ENCODE peak calls at places on chromosomes 4 and X, in four cellular contexts. One of them, this sample, is unnamed.
A peak's percentile ranks its signal among the peaks of the same experiment; 100 is the strongest.

GRCh38 chr4:166277406-166277805 is 404.4 kb downstream of the TLL1 start:
- DNase-seq in HepG2: no peak
- DNase-seq in HCT116: no peak
- DNase-seq in K562: no peak
- DNase-seq in this sample: no peak

GRCh38 chr4:76083386-76083785 is 8.9 kb downstream of the ART3 start:
- DNase-seq in HCT116: no peak
- DNase-seq in K562: no peak
- DNase-seq in HepG2: no peak
- DNase-seq in this sample: no peak

GRCh38 chr4:86595426-86595805 is 1.3 kb downstream of the PTPN13 start:
- DNase-seq in HCT116: peak; percentile 8
- DNase-seq in HepG2: no peak
- DNase-seq in K562: no peak
- DNase-seq in this sample: no peak

GRCh38 chrX:16516473-16516872 is 133.5 kb upstream of the S100G start:
- DNase-seq in HCT116: no peak
- DNase-seq in HepG2: no peak
- DNase-seq in K562: no peak
- DNase-seq in this sample: no peak

GRCh38 chr4:21209854-21210253 is 509.6 kb downstream of the PACRGL start:
- DNase-seq in HepG2: no peak
- DNase-seq in K562: no peak
- DNase-seq in HCT116: no peak
- DNase-seq in this sample: no peak

GRCh38 chrX:77422886-77423648 is 24.1 kb upstream of the FGF16 start:
- DNase-seq in HCT116: no peak
- DNase-seq in HepG2: no peak
- DNase-seq in K562: no peak
- DNase-seq in this sample: no peak

GRCh38 chr4:113483131-113483530 is 278.4 kb downstream of the CAMK2D start:
- DNase-seq in HepG2: no peak
- DNase-seq in HCT116: no peak
- DNase-seq in K562: no peak
- DNase-seq in this sample: no peak

GRCh38 chr4:1192091-1192492 is 19.7 kb upstream of the SPON2 start:
- DNase-seq in K562: no peak
- DNase-seq in HepG2: no peak
- DNase-seq in HCT116: peak; percentile 29
- DNase-seq in this sample: peak; percentile 52

GRCh38 chr4:187999406-187999932 is 3.9 kb downstream of the ZFP42 start:
- DNase-seq in K562: no peak
- DNase-seq in HepG2: no peak
- DNase-seq in HCT116: no peak
- DNase-seq in this sample: no peak

DNA sequence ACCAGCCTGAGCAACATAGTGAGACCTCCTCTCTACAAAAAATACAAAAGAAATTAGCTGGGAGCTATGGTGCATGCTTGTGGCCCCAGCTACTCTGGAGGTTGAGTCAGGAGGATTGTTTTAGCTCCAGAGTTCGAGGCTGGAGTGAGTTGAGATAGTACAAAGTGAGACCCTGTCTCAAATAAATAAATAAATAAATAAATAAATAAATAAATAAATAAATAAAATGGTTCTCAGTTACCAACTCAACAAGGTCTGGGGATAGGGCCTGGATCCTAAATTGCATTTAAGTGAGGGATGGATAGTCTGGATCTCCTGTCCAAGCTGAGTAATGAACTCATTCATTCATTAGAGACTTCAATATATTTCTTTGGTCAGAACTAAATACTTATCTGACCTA is 115.7 kb upstream of the IL1RAPL2 start:
- DNase-seq in K562: no peak
- DNase-seq in HCT116: no peak
- DNase-seq in HepG2: no peak
- DNase-seq in this sample: no peak
- TF ChIP-seq REST in K562: no peak
- TF ChIP-seq REST in HCT116: no peak
- TF ChIP-seq REST in HepG2: no peak
- TF ChIP-seq REST in this sample: no peak

DNA sequence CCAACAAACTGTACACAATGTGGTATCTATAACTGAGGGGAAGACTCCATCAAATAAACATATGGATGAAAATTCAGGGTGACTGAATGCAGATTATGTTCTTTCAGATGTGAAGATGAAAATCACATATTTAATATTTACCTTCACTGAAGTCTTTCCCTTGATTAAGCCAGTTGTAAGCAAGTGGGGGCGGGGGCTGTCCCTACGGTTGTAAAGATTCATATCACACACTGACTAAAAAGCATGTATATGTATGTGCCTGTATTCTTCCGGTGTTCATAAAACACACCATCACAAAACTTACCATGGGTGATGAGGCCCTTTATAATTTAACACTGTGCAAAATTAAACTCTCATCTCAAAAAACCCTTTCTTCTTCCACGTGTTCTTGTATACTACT is 1.3 kb downstream of the TAB3 start:
- DNase-seq in HepG2: no peak
- DNase-seq in K562: no peak
- DNase-seq in HCT116: no peak
- DNase-seq in this sample: no peak
- TF ChIP-seq TCF7L2 in HepG2: no peak
- TF ChIP-seq TCF7L2 in K562: no peak
- TF ChIP-seq TCF7L2 in HCT116: no peak
- TF ChIP-seq TCF7L2 in this sample: no peak

DNA sequence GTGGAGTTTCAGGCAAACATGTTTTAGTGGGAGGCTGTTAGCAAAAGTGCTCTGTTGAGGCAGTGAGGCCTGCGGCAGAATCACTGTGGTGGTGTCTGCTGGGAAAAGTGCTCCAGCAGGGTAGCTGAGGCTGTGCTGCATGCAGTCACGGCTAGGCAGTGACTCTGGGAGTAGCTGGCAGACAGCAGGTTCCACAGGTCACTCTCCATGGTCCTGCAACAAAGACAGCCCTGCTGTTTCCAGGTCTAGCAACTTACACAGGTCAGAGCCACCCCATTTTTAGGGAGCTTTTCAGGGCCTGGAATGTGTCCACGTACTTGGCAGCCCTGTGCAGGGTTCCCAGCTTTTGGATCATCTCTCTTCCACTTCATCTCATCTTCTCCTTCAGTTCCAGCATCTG is 184.3 kb downstream of the NAA11 start:
- DNase-seq in HepG2: peak; percentile 1
- DNase-seq in K562: no peak
- DNase-seq in HCT116: no peak
- DNase-seq in this sample: no peak
- TF ChIP-seq REST in HepG2: peak; percentile 53
- TF ChIP-seq REST in K562: peak; percentile 88
- TF ChIP-seq REST in HCT116: peak; percentile 54
- TF ChIP-seq REST in this sample: peak; percentile 59

GRCh38 chr4:109009909-109010308 is 247.1 kb upstream of the ETNPPL start:
- DNase-seq in HCT116: no peak
- DNase-seq in K562: no peak
- DNase-seq in HepG2: no peak
- DNase-seq in this sample: no peak
- TF ChIP-seq TCF7L2 in HCT116: no peak
- TF ChIP-seq TCF7L2 in K562: no peak
- TF ChIP-seq TCF7L2 in HepG2: no peak
- TF ChIP-seq TCF7L2 in this sample: no peak

DNA sequence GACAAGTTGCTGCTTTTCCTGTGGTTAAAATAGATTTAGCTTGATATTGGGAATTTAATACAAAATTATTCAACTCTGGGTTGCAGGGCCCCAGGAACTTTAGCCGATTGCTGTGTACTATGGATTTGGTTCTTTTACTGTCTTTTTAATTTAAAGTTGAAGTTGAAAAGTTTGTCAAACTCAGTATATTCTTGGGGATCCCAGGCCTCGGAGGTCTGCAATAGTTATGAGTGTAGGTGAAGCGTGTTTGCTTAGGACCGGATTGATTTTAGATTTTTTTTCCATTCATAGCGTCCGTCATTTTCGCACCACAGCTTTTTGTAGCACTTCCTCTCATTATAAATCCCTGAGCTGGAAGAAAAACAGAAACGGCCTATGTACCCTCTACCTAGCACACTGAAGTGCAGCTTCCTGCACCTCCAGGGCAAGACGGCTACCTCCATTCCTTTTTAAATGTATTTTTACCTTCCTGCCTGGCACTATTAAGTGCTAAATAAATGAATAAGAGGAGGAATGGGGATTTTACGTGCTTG is 452 bp upstream of the AGA start:
- DNase-seq in HCT116: no peak
- DNase-seq in HepG2: peak; percentile 8
- DNase-seq in K562: no peak
- DNase-seq in this sample: peak; percentile 2
- TF ChIP-seq REST in HCT116: no peak
- TF ChIP-seq REST in HepG2: no peak
- TF ChIP-seq REST in K562: no peak
- TF ChIP-seq REST in this sample: no peak

GRCh38 chr4:40247350-40247749 is 50.5 kb downstream of the RHOH start:
- DNase-seq in K562: no peak
- DNase-seq in HepG2: no peak
- DNase-seq in HCT116: no peak
- DNase-seq in this sample: no peak
- TF ChIP-seq TCF7L2 in K562: no peak
- TF ChIP-seq TCF7L2 in HepG2: no peak
- TF ChIP-seq TCF7L2 in HCT116: no peak
- TF ChIP-seq TCF7L2 in this sample: no peak

GRCh38 chr4:127482049-127482448 is 150.7 kb upstream of the INTU start:
- DNase-seq in HepG2: no peak
- DNase-seq in HCT116: no peak
- DNase-seq in K562: no peak
- DNase-seq in this sample: no peak
- TF ChIP-seq REST in HepG2: no peak
- TF ChIP-seq REST in HCT116: no peak
- TF ChIP-seq REST in K562: no peak
- TF ChIP-seq REST in this sample: no peak

This sample was measured in Panc1.